ENCODE peak calls at places on chromosomes 6 and 20, in seven cellular contexts. One of them, this sample, is unnamed.
A peak's percentile ranks its signal among the peaks of the same experiment; 100 is the strongest.

GRCh38 chr6:127582777-127583462 is 5.9 kb downstream of the C6orf58 start:
- DNase-seq in activated T-cell treated with anti-CD3 and anti-CD28 coated beads for 1 hour: no peak
- DNase-seq in prostate gland: no peak
- DNase-seq in kidney glomerular epithelial cell: peak; percentile 61
- DNase-seq in amniotic epithelial cell: peak; percentile 75
- DNase-seq in AG09309: no peak
- DNase-seq in Kasumi-1: no peak
- DNase-seq in this sample: no peak

GRCh38 chr6:7267521-7268091 is 45.4 kb downstream of the SSR1 start:
- DNase-seq in prostate gland: peak; percentile 88
- DNase-seq in kidney glomerular epithelial cell: peak; percentile 89
- DNase-seq in amniotic epithelial cell: peak; percentile 91
- DNase-seq in AG09309: peak; percentile 85
- DNase-seq in activated T-cell treated with anti-CD3 and anti-CD28 coated beads for 1 hour: no peak
- DNase-seq in Kasumi-1: no peak
- DNase-seq in this sample: no peak

GRCh38 chr6:2542101-2542857 is 208.4 kb downstream of the MYLK4 start:
- DNase-seq in Kasumi-1: no peak
- DNase-seq in AG09309: no peak
- DNase-seq in activated T-cell treated with anti-CD3 and anti-CD28 coated beads for 1 hour: no peak
- DNase-seq in prostate gland: no peak
- DNase-seq in kidney glomerular epithelial cell: no peak
- DNase-seq in amniotic epithelial cell: no peak
- DNase-seq in this sample: no peak

GRCh38 chr20:32792316-32792715 is 27.4 kb upstream of the MAPRE1 start:
- DNase-seq in Kasumi-1: peak; percentile 60
- DNase-seq in AG09309: no peak
- DNase-seq in prostate gland: no peak
- DNase-seq in kidney glomerular epithelial cell: peak; percentile 3
- DNase-seq in amniotic epithelial cell: peak; percentile 74
- DNase-seq in activated T-cell treated with anti-CD3 and anti-CD28 coated beads for 1 hour: no peak
- DNase-seq in this sample: no peak

GRCh38 chr6:12548526-12548925 is 168.0 kb upstream of the PHACTR1 start:
- DNase-seq in amniotic epithelial cell: peak; percentile 95
- DNase-seq in kidney glomerular epithelial cell: peak; percentile 54
- DNase-seq in Kasumi-1: no peak
- DNase-seq in prostate gland: no peak
- DNase-seq in AG09309: peak; percentile 67
- DNase-seq in activated T-cell treated with anti-CD3 and anti-CD28 coated beads for 1 hour: no peak
- DNase-seq in this sample: no peak

GRCh38 chr6:25263602-25264001 is 15.6 kb upstream of the CARMIL1 start:
- DNase-seq in activated T-cell treated with anti-CD3 and anti-CD28 coated beads for 1 hour: no peak
- DNase-seq in AG09309: peak; percentile 80
- DNase-seq in amniotic epithelial cell: peak; percentile 71
- DNase-seq in Kasumi-1: no peak
- DNase-seq in prostate gland: no peak
- DNase-seq in kidney glomerular epithelial cell: peak; percentile 70
- DNase-seq in this sample: no peak

GRCh38 chr20:10501377-10501776 is 66.3 kb downstream of the SLX4IP start:
- DNase-seq in prostate gland: peak; percentile 60
- DNase-seq in Kasumi-1: peak; percentile 86
- DNase-seq in activated T-cell treated with anti-CD3 and anti-CD28 coated beads for 1 hour: no peak
- DNase-seq in kidney glomerular epithelial cell: no peak
- DNase-seq in AG09309: no peak
- DNase-seq in amniotic epithelial cell: no peak
- DNase-seq in this sample: no peak

GRCh38 chr20:62887147-62887859 is 25.7 kb upstream of the TCFL5 start:
- DNase-seq in Kasumi-1: peak; percentile 71
- DNase-seq in AG09309: peak; percentile 71
- DNase-seq in prostate gland: peak; percentile 74
- DNase-seq in activated T-cell treated with anti-CD3 and anti-CD28 coated beads for 1 hour: peak; percentile 23
- DNase-seq in kidney glomerular epithelial cell: peak; percentile 4
- DNase-seq in amniotic epithelial cell: peak; percentile 98
- DNase-seq in this sample: peak; percentile 84

GRCh38 chr6:95574811-95575210 is 2.5 kb upstream of the MANEA start:
- DNase-seq in amniotic epithelial cell: peak; percentile 85
- DNase-seq in Kasumi-1: no peak
- DNase-seq in AG09309: peak; percentile 17
- DNase-seq in prostate gland: peak; percentile 10
- DNase-seq in activated T-cell treated with anti-CD3 and anti-CD28 coated beads for 1 hour: no peak
- DNase-seq in kidney glomerular epithelial cell: no peak
- DNase-seq in this sample: no peak

This sample was measured in transverse colon.